ENCODE peak calls at places on chromosomes 12 and 14, in four cellular contexts. X is IMR-90, O is H1, Z is H9. T is an unnamed sample.
A peak's percentile ranks its signal among the peaks of the same experiment; 100 is the strongest.

GRCh38 chr12:123118397-123118945 is 32.4 kb downstream of the PITPNM2 start:
- DNase-seq in X (peak; percentile 78), O (no peak), Z (no peak), T (no peak)

GRCh38 chr12:110798461-110798860 is 48.3 kb upstream of the CCDC63 start:
- DNase-seq in O (no peak), Z (no peak), X (no peak), T (no peak)

GRCh38 chr12:65597527-65597926 is 226.8 kb upstream of the HMGA2 start:
- DNase-seq in Z (no peak), O (no peak), X (peak; percentile 46), T (peak; percentile 76)

GRCh38 chr14:31206536-31207286 is 882 bp downstream of the HECTD1 start:
- DNase-seq in O (peak; percentile 70), X (no peak), Z (peak; percentile 38), T (peak; percentile 57)

GRCh38 chr12:102459314-102459713 is 21.0 kb downstream of the IGF1 start:
- DNase-seq in O (no peak), Z (no peak), X (no peak), T (no peak)

GRCh38 chr12:64968989-64969819 is 144.8 kb downstream of the TBC1D30 start:
- DNase-seq in Z (no peak), X (no peak), O (no peak), T (peak; percentile 18)

GRCh38 chr12:64099430-64099829 is 122.7 kb downstream of the KICS2 start:
- DNase-seq in O (no peak), Z (no peak), X (peak; percentile 96), T (no peak)

GRCh38 chr14:100523536-100524025 is 63.6 kb downstream of the BEGAIN start:
- DNase-seq in O (no peak), X (no peak), Z (peak; percentile 20), T (no peak)

GRCh38 chr12:40314927-40315326 is 90.1 kb downstream of the LRRK2 start:
- DNase-seq in X (no peak), O (no peak), Z (no peak), T (no peak)

GRCh38 chr12:92088802-92089201 is 56.8 kb downstream of the BTG1 start:
- DNase-seq in Z (no peak), X (no peak), O (no peak), T (no peak)

GRCh38 chr14:100361626-100362025 is 38.5 kb downstream of the SLC25A47 start:
- DNase-seq in X (no peak), O (no peak), Z (no peak), T (no peak)

GRCh38 chr14:67510836-67511235 is 22.3 kb upstream of the PLEKHH1 start:
- DNase-seq in O (no peak), X (no peak), Z (no peak), T (no peak)

GRCh38 chr12:93060666-93061413 is 131.7 kb upstream of the EEA1 start:
- DNase-seq in O (no peak), X (peak; percentile 57), Z (no peak), T (peak; percentile 91)

GRCh38 chr12:53059434-53060063 is 9.7 kb downstream of the TNS2 start:
- DNase-seq in O (no peak), Z (no peak), X (no peak), T (no peak)

GRCh38 chr14:59425322-59425945 is 39.7 kb downstream of the GPR135 start:
- DNase-seq in Z (peak; percentile 30), X (peak; percentile 57), O (no peak), T (peak; percentile 23)

GRCh38 chr12:83389237-83389996 is 702.7 kb downstream of the TMTC2 start:
- DNase-seq in X (no peak), Z (peak; percentile 81), O (peak; percentile 62), T (peak; percentile 76)

GRCh38 chr14:37600880-37601741 is 5.7 kb downstream of the TTC6 start:
- DNase-seq in Z (no peak), X (no peak), O (no peak), T (no peak)

GRCh38 chr12:91017043-91017442 is 12.3 kb upstream of the EPYC start:
- DNase-seq in O (no peak), Z (no peak), X (no peak), T (no peak)

GRCh38 chr12:121008347-121009098 is 7.8 kb downstream of the C12orf43 start:
- DNase-seq in O (no peak), X (no peak), Z (no peak), T (no peak)

GRCh38 chr12:8154526-8154925 is 2.3 kb upstream of the ZNF705A start:
- DNase-seq in X (peak; percentile 50), Z (no peak), O (no peak), T (no peak)

GRCh38 chr14:80956922-80957321 is 1.5 kb downstream of the TSHR start:
- DNase-seq in O (no peak), Z (no peak), X (no peak), T (no peak)

GRCh38 chr12:45878630-45879255 is 111.6 kb downstream of the SCAF11 start:
- DNase-seq in O (no peak), X (peak; percentile 24), Z (no peak), T (no peak)

GRCh38 chr12:39369756-39370155 is 73.2 kb downstream of the KIF21A start:
- DNase-seq in X (no peak), Z (no peak), O (no peak), T (no peak)

GRCh38 chr12:13472690-13473089 is 276.2 kb downstream of the EMP1 start:
- DNase-seq in O (no peak), Z (no peak), X (peak; percentile 3), T (no peak)

GRCh38 chr12:11725616-11726015 is 76.1 kb downstream of the ETV6 start:
- DNase-seq in Z (no peak), X (peak; percentile 28), O (no peak), T (no peak)

GRCh38 chr12:108561852-108562347 is 496 bp upstream of the ISCU start:
- DNase-seq in X (no peak), O (no peak), Z (no peak), T (peak; percentile 62)
- H3K18ac ChIP-seq in X (no peak overlapping the region), O (peak overlapping the region; percentile 78), Z (peak overlapping the region; percentile 63), T (peak overlapping the region; percentile 61)

GRCh38 chr12:100716949-100717732 is 77.4 kb upstream of the ANO4 start:
- DNase-seq in Z (peak; percentile 64), X (no peak), O (peak; percentile 72), T (peak; percentile 56)
- H4K5ac ChIP-seq in Z (no peak overlapping the region), X (no peak overlapping the region), O (no peak overlapping the region), T (no peak overlapping the region)

GRCh38 chr14:99080306-99080705 is 191.7 kb downstream of the BCL11B start:
- DNase-seq in Z (peak; percentile 8), X (no peak), O (no peak), T (no peak)

GRCh38 chr14:99077844-99078236 is 194.2 kb downstream of the BCL11B start:
- DNase-seq in X (no peak), O (no peak), Z (peak; percentile 11), T (no peak)

GRCh38 chr14:99079061-99079727 is 192.8 kb downstream of the BCL11B start:
- DNase-seq in X (no peak), O (no peak), Z (peak; percentile 12), T (no peak)

GRCh38 chr14:99077076-99077843 is 194.7 kb downstream of the BCL11B start:
- DNase-seq in X (no peak), O (peak; percentile 17), Z (no peak), T (no peak)

GRCh38 chr14:99078426-99078825 is 193.6 kb downstream of the BCL11B start:
- DNase-seq in Z (peak; percentile 13), O (no peak), X (no peak), T (no peak)
- H3K18ac ChIP-seq in Z (no peak overlapping the region), O (no peak overlapping the region), X (no peak overlapping the region), T (no peak overlapping the region)

DNA sequence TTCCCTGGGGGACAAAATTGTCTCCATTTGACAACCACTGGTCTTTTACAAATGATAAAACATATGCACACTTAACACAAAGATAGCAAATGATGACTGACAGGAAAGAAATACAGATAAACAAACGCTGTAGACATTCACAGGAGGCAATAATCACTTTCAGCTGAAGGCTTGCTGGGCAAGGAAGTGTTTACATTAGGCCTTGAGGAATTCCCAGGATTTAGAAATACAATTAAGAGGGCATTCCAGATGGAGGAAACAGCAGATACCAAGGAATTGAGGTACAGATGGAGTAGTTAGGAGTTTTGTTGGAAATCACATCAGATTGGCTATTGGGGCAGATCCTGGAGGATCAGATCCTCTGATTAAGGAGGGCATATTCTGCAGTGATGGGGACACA is 93.9 kb downstream of the DYRK2 start:
- DNase-seq in Z (no peak), O (no peak), X (peak; percentile 55), T (peak; percentile 85)
- H4K5ac ChIP-seq in Z (no peak overlapping the region), O (no peak overlapping the region), X (no peak overlapping the region), T (no peak overlapping the region)

GRCh38 chr14:94361682-94362081 is 26.7 kb downstream of the SERPINA1 start:
- DNase-seq in O (no peak), X (no peak), Z (no peak), T (no peak)

GRCh38 chr14:94364964-94365363 is 23.4 kb downstream of the SERPINA1 start:
- DNase-seq in O (no peak), X (no peak), Z (no peak), T (no peak)

GRCh38 chr14:94362614-94363133 is 25.7 kb downstream of the SERPINA1 start:
- DNase-seq in O (no peak), X (no peak), Z (no peak), T (no peak)

GRCh38 chr14:94364037-94364436 is 24.4 kb downstream of the SERPINA1 start:
- DNase-seq in X (no peak), Z (no peak), O (no peak), T (no peak)

GRCh38 chr14:94363171-94363624 is 25.2 kb downstream of the SERPINA1 start:
- DNase-seq in O (no peak), Z (peak; percentile 24), X (no peak), T (no peak)
- H3K18ac ChIP-seq in O (no peak overlapping the region), Z (no peak overlapping the region), X (no peak overlapping the region), T (no peak overlapping the region)

GRCh38 chr14:53840444-53840843 is 116.2 kb downstream of the BMP4 start:
- DNase-seq in O (no peak), X (no peak), Z (no peak), T (no peak)

GRCh38 chr14:53841109-53842099 is 115.2 kb downstream of the BMP4 start:
- DNase-seq in O (no peak), X (no peak), Z (no peak), T (no peak)

GRCh38 chr14:53838374-53838773 is 118.3 kb downstream of the BMP4 start:
- DNase-seq in Z (no peak), O (no peak), X (no peak), T (no peak)

DNA sequence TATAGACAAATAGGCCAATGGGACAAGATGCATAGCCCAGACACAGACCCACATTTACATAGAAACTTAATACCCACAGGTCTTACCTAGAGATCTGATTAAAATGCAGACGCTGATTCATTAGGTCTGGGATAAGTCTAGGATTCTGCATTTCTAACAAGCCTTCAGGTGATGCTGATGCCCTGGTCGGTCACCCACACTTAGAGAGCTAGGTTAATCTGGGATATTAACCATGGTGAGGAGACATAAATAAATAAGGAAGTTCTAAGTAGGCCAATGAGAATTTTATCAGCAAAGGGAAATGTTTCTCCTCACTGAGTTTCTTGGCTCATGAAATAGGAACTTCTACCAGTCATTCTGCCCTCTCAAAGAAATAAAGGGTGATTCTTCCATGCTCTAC is 120.1 kb downstream of the BMP4 start:
- DNase-seq in O (no peak), Z (no peak), X (no peak), T (no peak)
- H4K5ac ChIP-seq in O (no peak overlapping the region), Z (no peak overlapping the region), X (no peak overlapping the region), T (no peak overlapping the region)

DNA sequence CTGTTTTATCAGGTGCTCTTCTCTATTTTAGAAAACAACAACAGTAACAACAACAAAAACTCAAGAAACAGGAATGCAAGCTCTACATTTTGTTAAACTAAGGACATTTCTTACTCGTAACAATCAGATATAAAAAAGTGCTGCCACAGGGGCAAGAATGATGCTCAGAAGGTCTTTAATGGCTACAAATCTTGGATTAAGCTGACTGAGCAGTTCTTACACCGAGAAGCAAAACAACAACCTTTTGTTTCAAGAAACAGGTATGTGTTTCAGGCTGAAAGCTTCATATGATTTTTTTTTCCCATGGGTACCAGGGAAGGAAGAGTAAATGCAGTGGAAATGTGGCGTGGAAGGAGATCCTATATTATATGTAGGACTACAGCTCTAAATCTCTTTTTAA is 786.8 kb upstream of the FBXO33 start:
- DNase-seq in Z (no peak), X (no peak), O (no peak), T (no peak)
- H3K18ac ChIP-seq in Z (no peak overlapping the region), X (no peak overlapping the region), O (no peak overlapping the region), T (no peak overlapping the region)

T was measured in mesendoderm.